ENCODE peak calls at places on chromosomes 2 and 18, in six cellular contexts. M, I, E, P, R and H are unnamed samples.

GRCh38 chr18:29652797-29653196 is 1389.7 kb downstream of the DSC3 start:
- DNase-seq in M (no peak), I (no peak), E (no peak), P (peak), R (no peak), H (no peak)

GRCh38 chr2:68774569-68775271 is 40.1 kb downstream of the ARHGAP25 start:
- DNase-seq in M (no peak), I (peak), E (peak), P (peak), R (peak), H (peak)

GRCh38 chr2:74001121-74001520 is 16.4 kb downstream of the TET3 start:
- DNase-seq in M (no peak), I (no peak), E (no peak), P (peak), R (no peak), H (no peak)

GRCh38 chr2:173511942-173512341 is 157.3 kb downstream of the CDCA7 start:
- DNase-seq in M (no peak), I (no peak), E (no peak), P (no peak), R (no peak), H (no peak)

GRCh38 chr2:215430528-215431187 is 5.2 kb downstream of the FN1 start:
- DNase-seq in M (peak), I (no peak), E (no peak), P (no peak), R (no peak), H (no peak)

GRCh38 chr18:67385455-67385854 is 131.1 kb downstream of the DSEL start:
- DNase-seq in M (no peak), I (no peak), E (no peak), P (no peak), R (no peak), H (no peak)

GRCh38 chr2:152396051-152396511 is 61.1 kb downstream of the FMNL2 start:
- DNase-seq in M (no peak), I (no peak), E (no peak), P (no peak), R (no peak), H (no peak)

GRCh38 chr2:132901661-132902060 is 231.7 kb upstream of the LYPD1 start:
- DNase-seq in M (no peak), I (no peak), E (no peak), P (no peak), R (no peak), H (no peak)

GRCh38 chr2:207711750-207712487 is 479 bp downstream of the CCNYL1 start:
- DNase-seq in M (peak), I (peak), E (peak), P (peak), R (peak), H (no peak)

GRCh38 chr2:1605102-1605501 is 139.2 kb downstream of the PXDN start:
- DNase-seq in M (no peak), I (peak), E (no peak), P (no peak), R (no peak), H (no peak)

GRCh38 chr2:5970347-5970746 is 278.2 kb downstream of the SOX11 start:
- DNase-seq in M (no peak), I (no peak), E (no peak), P (no peak), R (no peak), H (no peak)

GRCh38 chr2:32647180-32647651 is 19.4 kb downstream of the TTC27 start:
- DNase-seq in M (no peak), I (no peak), E (no peak), P (peak), R (no peak), H (no peak)

GRCh38 chr2:238784671-238785527 is 63.0 kb upstream of the TWIST2 start:
- DNase-seq in M (no peak), I (peak), E (peak), P (peak), R (peak), H (peak)

GRCh38 chr18:23703057-23703986 is 14.1 kb downstream of the LAMA3 start:
- DNase-seq in M (peak), I (no peak), E (peak), P (peak), R (no peak), H (no peak)

GRCh38 chr2:237486819-237487448 is at the start of gene MLPH:
- DNase-seq in M (peak), I (peak), E (no peak), P (no peak), R (peak), H (no peak)

GRCh38 chr18:8238507-8238906 is 370.7 kb upstream of the RAB12 start:
- DNase-seq in M (no peak), I (no peak), E (no peak), P (peak), R (no peak), H (no peak)

GRCh38 chr2:3613524-3613905 is 18.6 kb downstream of the COLEC11 start:
- DNase-seq in M (no peak), I (no peak), E (no peak), P (no peak), R (no peak), H (no peak)

GRCh38 chr2:10532631-10533101 is 84.5 kb upstream of the ODC1 start:
- DNase-seq in M (no peak), I (no peak), E (no peak), P (no peak), R (no peak), H (no peak)

GRCh38 chr18:77009675-77010074 is 122.9 kb downstream of the MBP start:
- DNase-seq in M (no peak), I (no peak), E (no peak), P (no peak), R (no peak), H (no peak)

GRCh38 chr2:130755234-130756040 is at the start of gene AMER3:
- DNase-seq in M (peak), I (no peak), E (no peak), P (no peak), R (no peak), H (no peak)

GRCh38 chr2:20862850-20863249 is 39.9 kb upstream of the LDAH start:
- DNase-seq in M (no peak), I (no peak), E (no peak), P (no peak), R (no peak), H (no peak)

GRCh38 chr2:50975546-50975945 is 56.4 kb downstream of the NRXN1 start:
- DNase-seq in M (no peak), I (no peak), E (no peak), P (no peak), R (no peak), H (no peak)

GRCh38 chr2:133937669-133938068 is 316.2 kb upstream of the MGAT5 start:
- DNase-seq in M (no peak), I (no peak), E (no peak), P (no peak), R (no peak), H (no peak)

GRCh38 chr2:149648282-149649030 is 60.9 kb upstream of the MMADHC start:
- DNase-seq in M (no peak), I (peak), E (no peak), P (no peak), R (peak), H (no peak)

GRCh38 chr2:234211797-234212196 is 161.3 kb downstream of the SPP2 start:
- DNase-seq in M (peak), I (no peak), E (no peak), P (no peak), R (no peak), H (no peak)

GRCh38 chr2:119264781-119265692 is 41.4 kb downstream of the STEAP3 start:
- DNase-seq in M (peak), I (peak), E (peak), P (peak), R (no peak), H (peak)

GRCh38 chr2:3270095-3270478 is 107.5 kb downstream of the EIPR1 start:
- DNase-seq in M (no peak), I (no peak), E (no peak), P (no peak), R (no peak), H (no peak)

GRCh38 chr2:23828986-23829385 is 97.9 kb downstream of the ATAD2B start:
- DNase-seq in M (no peak), I (no peak), E (no peak), P (no peak), R (no peak), H (no peak)

GRCh38 chr2:170869461-170869860 is 52.8 kb downstream of the GAD1 start:
- DNase-seq in M (no peak), I (no peak), E (no peak), P (no peak), R (no peak), H (no peak)

GRCh38 chr2:203510256-203510940 is 24.7 kb downstream of the RAPH1 start:
- DNase-seq in M (no peak), I (no peak), E (no peak), P (no peak), R (no peak), H (no peak)

GRCh38 chr2:96495983-96496382 is 9.2 kb downstream of the NEURL3 start:
- DNase-seq in M (no peak), I (no peak), E (no peak), P (no peak), R (no peak), H (no peak)

DNA sequence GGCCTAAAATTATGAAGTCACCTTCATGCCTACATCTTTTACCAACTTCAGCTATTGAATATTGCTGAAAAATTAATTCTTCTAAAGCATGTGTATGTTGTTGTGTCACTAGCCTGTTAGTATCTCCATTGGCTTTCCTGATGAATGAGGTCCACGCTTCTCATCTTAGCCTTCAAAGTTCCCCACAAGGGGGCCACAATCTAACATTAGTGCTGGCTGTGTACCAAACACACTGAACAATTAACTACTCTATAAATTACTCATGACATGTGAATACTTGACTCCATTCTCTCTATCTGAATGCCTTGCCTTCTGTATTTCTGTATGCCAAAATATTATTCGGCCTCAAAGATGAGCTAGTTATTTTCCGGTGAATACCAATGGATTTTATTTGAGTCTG is 208.7 kb upstream of the COL3A1 start:
- DNase-seq in M (peak), I (no peak), E (no peak), P (peak), R (no peak), H (no peak)
- TF ChIP-seq CTCF in M (peak), I (no peak), E (no peak), P (peak), R (no peak), H (peak)

DNA sequence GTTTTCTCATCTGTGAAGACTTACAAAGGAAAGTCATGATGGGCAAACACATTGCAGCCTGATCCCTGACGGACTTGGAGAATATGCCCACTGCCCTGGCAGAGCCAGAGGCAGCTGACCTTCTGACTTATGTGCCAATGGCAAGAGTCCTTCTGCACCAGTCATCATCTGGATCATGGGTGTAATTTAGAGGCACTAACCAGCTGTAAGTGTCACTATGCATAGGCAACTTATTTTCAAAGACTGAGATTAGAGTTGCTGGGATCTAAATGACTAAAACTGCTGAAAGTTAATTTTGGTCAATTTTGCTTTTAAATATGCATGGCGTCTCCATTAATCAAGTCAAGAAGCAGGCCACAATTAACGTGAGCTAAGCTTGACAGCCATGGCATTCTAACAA is 261.2 kb downstream of the BCL11A start:
- DNase-seq in M (no peak), I (no peak), E (no peak), P (no peak), R (no peak), H (no peak)
- TF ChIP-seq CTCF in M (no peak), I (no peak), E (no peak), P (no peak), R (no peak), H (no peak)

GRCh38 chr2:26979761-26980160 is 9.3 kb downstream of the MAPRE3 start:
- DNase-seq in M (no peak), I (no peak), E (no peak), P (peak), R (no peak), H (no peak)
- TF ChIP-seq CTCF in M (no peak), I (no peak), E (no peak), P (no peak), R (no peak), H (no peak)

DNA sequence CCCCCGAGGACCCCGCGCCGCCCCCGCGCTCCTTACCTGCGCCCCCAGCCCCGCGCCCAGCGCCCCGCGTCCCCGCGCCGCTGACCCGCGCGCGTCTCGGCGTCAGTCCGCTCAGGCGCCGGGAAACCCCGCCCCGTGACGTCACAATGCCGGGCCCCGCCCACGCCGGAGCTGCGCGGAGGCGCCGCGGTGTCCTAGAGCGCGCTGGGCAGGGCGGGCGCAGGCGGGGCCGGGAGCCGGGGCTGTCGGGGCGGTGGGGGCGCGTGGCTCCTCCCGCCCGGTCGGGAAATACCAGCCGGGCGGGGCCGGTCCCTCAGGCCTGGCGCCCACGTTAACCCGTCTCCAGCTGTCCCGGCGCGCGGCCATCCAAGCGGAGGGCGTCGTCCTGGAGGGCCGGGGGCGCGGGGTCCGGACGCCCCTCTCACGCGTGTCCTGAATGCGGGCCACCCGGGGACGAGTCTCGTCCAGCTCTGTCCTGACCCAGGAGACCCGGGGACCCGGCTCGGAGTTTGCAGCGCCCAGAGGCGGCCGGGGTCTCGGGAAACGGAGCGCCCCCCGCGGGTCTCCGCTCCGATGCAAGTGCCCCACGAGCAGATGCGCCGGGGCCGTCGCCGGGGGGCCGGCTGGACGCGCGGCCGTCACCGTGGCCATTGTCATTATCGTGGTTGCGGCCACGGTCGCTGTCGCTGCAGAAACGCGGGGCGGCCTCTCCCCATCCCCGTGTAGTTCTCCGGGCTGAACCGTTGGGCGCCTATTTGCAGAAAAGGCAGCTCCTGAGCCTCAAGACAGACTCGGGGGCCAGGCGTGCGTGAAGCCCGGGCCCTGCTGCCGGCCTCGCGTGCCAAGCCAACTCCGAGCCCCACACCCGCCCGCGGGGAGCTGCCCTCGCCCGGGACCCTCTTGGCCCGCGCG is at the start of gene SLC66A2:
- DNase-seq in M (peak), I (peak), E (peak), P (peak), R (peak), H (no peak)
- TF ChIP-seq CTCF in M (peak), I (no peak), E (no peak), P (no peak), R (no peak), H (peak)

GRCh38 chr2:216633616-216634316 is 546 bp downstream of the IGFBP2 start:
- DNase-seq in M (peak), I (peak), E (peak), P (peak), R (no peak), H (no peak)

GRCh38 chr2:216634317-216635148 is 1.3 kb downstream of the IGFBP2 start:
- DNase-seq in M (peak), I (no peak), E (no peak), P (peak), R (no peak), H (no peak)

GRCh38 chr2:216635701-216636541 is 2.7 kb downstream of the IGFBP2 start:
- DNase-seq in M (peak), I (no peak), E (no peak), P (no peak), R (no peak), H (no peak)

GRCh38 chr2:216636570-216637450 is 3.6 kb downstream of the IGFBP2 start:
- DNase-seq in M (peak), I (no peak), E (no peak), P (peak), R (peak), H (no peak)

DNA sequence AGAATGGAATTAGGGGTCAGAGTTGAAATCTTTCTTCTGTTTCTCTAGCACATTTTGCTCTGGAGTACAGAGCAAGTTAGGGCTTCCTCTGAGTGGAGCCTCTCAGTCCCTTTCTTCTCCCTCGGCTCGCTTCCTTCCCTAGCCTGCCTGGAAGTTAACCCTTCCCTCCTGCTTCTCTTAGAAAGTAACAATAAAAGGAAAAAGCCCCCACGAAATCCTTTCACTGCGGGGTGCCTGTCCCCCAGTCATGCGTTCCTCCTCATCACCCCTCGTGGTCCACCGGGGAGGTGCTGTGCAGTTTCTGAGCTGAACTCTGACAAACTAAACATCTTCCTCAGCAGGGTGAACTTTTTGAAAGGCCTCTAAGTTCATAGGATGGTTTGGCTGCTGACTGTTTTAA is 2.0 kb downstream of the IGFBP2 start:
- DNase-seq in M (no peak), I (no peak), E (peak), P (no peak), R (no peak), H (no peak)
- TF ChIP-seq CTCF in M (no peak), I (no peak), E (no peak), P (no peak), R (no peak), H (no peak)